ENCODE peak calls at places on chromosomes 11 and 22, in ten cellular contexts. T, X, M, S, H, U, W, R, V and G are unnamed samples.

GRCh38 chr11:116697639-116698038 is 75.1 kb downstream of the BUD13 start:
- DNase-seq in T (no peak), X (no peak), M (no peak), S (no peak), H (no peak), U (no peak), W (no peak), R (no peak), V (no peak), G (no peak)

GRCh38 chr11:112248216-112248615 is 12.4 kb downstream of the PLET1 start:
- DNase-seq in T (no peak), X (no peak), M (no peak), S (no peak), H (no peak), U (peak), W (no peak), R (no peak), V (no peak), G (no peak)

GRCh38 chr11:74332272-74332671 is 20.8 kb upstream of the P4HA3 start:
- DNase-seq in T (no peak), X (peak), M (no peak), S (no peak), H (no peak), U (no peak), W (no peak), R (no peak), V (no peak), G (no peak)

GRCh38 chr11:32426819-32427615 is 8.3 kb downstream of the WT1 start:
- DNase-seq in T (no peak), X (no peak), M (no peak), S (no peak), H (peak), U (no peak), W (no peak), R (no peak), V (no peak), G (no peak)

GRCh38 chr11:35013514-35014191 is 97.2 kb downstream of the PDHX start:
- DNase-seq in T (no peak), X (no peak), M (no peak), S (no peak), H (no peak), U (no peak), W (no peak), R (no peak), V (peak), G (peak)

GRCh38 chr11:71987521-71987920 is 11.2 kb upstream of the IL18BP start:
- DNase-seq in T (no peak), X (no peak), M (no peak), S (no peak), H (no peak), U (no peak), W (no peak), R (no peak), V (no peak), G (no peak)

GRCh38 chr22:41028841-41029240 is 63.6 kb upstream of the EP300 start:
- DNase-seq in T (no peak), X (no peak), M (no peak), S (peak), H (no peak), U (peak), W (no peak), R (no peak), V (no peak), G (peak)

GRCh38 chr11:10379433-10379832 is 74.6 kb downstream of the ADM start:
- DNase-seq in T (no peak), X (no peak), M (no peak), S (no peak), H (no peak), U (peak), W (no peak), R (no peak), V (no peak), G (peak)

GRCh38 chr11:100469835-100470234 is 217.3 kb upstream of the ARHGAP42 start:
- DNase-seq in T (no peak), X (no peak), M (no peak), S (peak), H (no peak), U (no peak), W (no peak), R (no peak), V (no peak), G (no peak)

GRCh38 chr11:2761131-2762030 is 61.6 kb upstream of the KCNQ1OT1 start:
- DNase-seq in T (peak), X (no peak), M (peak), S (no peak), H (no peak), U (no peak), W (peak), R (peak), V (no peak), G (no peak)

GRCh38 chr11:84103096-84103495 is 816.9 kb upstream of the CCDC90B start:
- DNase-seq in T (no peak), X (no peak), M (peak), S (no peak), H (no peak), U (no peak), W (no peak), R (no peak), V (no peak), G (no peak)

GRCh38 chr11:62057069-62057468 is 66.7 kb upstream of the INCENP start:
- DNase-seq in T (no peak), X (no peak), M (no peak), S (no peak), H (no peak), U (no peak), W (no peak), R (no peak), V (no peak), G (no peak)

GRCh38 chr11:68181719-68182451 is 31.2 kb downstream of the KMT5B start:
- DNase-seq in T (no peak), X (no peak), M (no peak), S (no peak), H (no peak), U (no peak), W (no peak), R (no peak), V (no peak), G (peak)

GRCh38 chr11:106234794-106235193 is 157.3 kb downstream of the AASDHPPT start:
- DNase-seq in T (no peak), X (no peak), M (no peak), S (no peak), H (no peak), U (no peak), W (no peak), R (no peak), V (no peak), G (no peak)

GRCh38 chr11:120339394-120339890 is 3.2 kb downstream of the ARHGEF12 start:
- DNase-seq in T (no peak), X (peak), M (peak), S (peak), H (peak), U (peak), W (no peak), R (peak), V (no peak), G (peak)

GRCh38 chr22:17706451-17706900 is 67.8 kb downstream of the BID start:
- DNase-seq in T (peak), X (peak), M (peak), S (peak), H (peak), U (peak), W (no peak), R (peak), V (peak), G (peak)
- H3K4me3 ChIP-seq in T (peak), X (peak), M (no peak), S (no peak), H (no peak), U (peak), W (no peak), R (peak), V (peak), G (peak)

GRCh38 chr11:113663567-113663966 is 42.5 kb downstream of the TMPRSS5 start:
- DNase-seq in T (no peak), X (no peak), M (no peak), S (peak), H (peak), U (no peak), W (no peak), R (no peak), V (no peak), G (no peak)

GRCh38 chr11:113664981-113665710 is 41.0 kb downstream of the TMPRSS5 start:
- DNase-seq in T (no peak), X (no peak), M (no peak), S (peak), H (peak), U (no peak), W (no peak), R (no peak), V (no peak), G (no peak)

GRCh38 chr11:113666584-113666983 is 39.5 kb downstream of the TMPRSS5 start:
- DNase-seq in T (no peak), X (no peak), M (no peak), S (no peak), H (no peak), U (no peak), W (no peak), R (no peak), V (no peak), G (no peak)

GRCh38 chr11:113667801-113668200 is 38.3 kb downstream of the TMPRSS5 start:
- DNase-seq in T (no peak), X (no peak), M (no peak), S (no peak), H (peak), U (no peak), W (no peak), R (no peak), V (no peak), G (no peak)

GRCh38 chr11:113664069-113664980 is 41.8 kb downstream of the TMPRSS5 start:
- DNase-seq in T (no peak), X (no peak), M (no peak), S (peak), H (peak), U (peak), W (no peak), R (no peak), V (no peak), G (no peak)
- H3K4me3 ChIP-seq in T (no peak), X (no peak), M (no peak), S (no peak), H (peak), U (no peak), W (no peak), R (no peak), V (no peak), G (no peak)

DNA sequence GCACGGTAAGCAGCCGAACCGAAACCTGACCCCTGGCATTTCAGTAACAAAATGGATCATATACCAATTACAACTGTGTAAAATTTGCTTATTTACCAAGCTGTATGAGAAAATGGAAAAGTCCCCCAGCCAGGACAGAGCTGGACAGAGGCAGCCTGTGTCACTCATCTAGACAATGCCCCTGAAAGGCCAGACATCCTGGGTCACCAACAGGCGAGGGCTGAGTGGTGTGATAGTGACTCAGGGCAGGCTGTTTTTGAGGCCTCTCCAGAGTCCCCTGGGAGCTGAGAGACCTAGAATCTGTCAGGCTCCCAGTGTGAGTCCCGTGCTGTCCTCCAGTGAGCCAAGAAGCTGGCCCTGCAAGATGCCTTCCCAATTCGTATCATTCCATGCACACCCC is 680.4 kb downstream of the TBC1D22A start:
- DNase-seq in T (no peak), X (no peak), M (no peak), S (no peak), H (no peak), U (no peak), W (no peak), R (no peak), V (no peak), G (no peak)
- H3K4me3 ChIP-seq in T (no peak), X (no peak), M (no peak), S (no peak), H (no peak), U (no peak), W (no peak), R (no peak), V (no peak), G (no peak)

GRCh38 chr22:23823331-23823791 is 15.4 kb downstream of the DERL3 start:
- DNase-seq in T (no peak), X (no peak), M (peak), S (no peak), H (no peak), U (peak), W (no peak), R (no peak), V (no peak), G (no peak)
- H3K4me3 ChIP-seq in T (no peak), X (no peak), M (no peak), S (no peak), H (no peak), U (no peak), W (no peak), R (no peak), V (no peak), G (no peak)

GRCh38 chr11:63574856-63575602 is 11.8 kb upstream of the PLAAT2 start:
- DNase-seq in T (peak), X (no peak), M (no peak), S (peak), H (peak), U (peak), W (no peak), R (no peak), V (no peak), G (no peak)
- H3K4me3 ChIP-seq in T (peak), X (no peak), M (no peak), S (no peak), H (peak), U (no peak), W (peak), R (peak), V (peak), G (no peak)